ENCODE peak calls at places on chromosomes 2 and 18, in six cellular contexts. A, H, Z, B, D and E are unnamed samples.
A peak's percentile ranks its signal among the peaks of the same experiment; 100 is the strongest.

GRCh38 chr2:224929512-224929911 is 112.8 kb downstream of the DOCK10 start:
- DNase-seq in D (no peak), B (no peak), A (no peak), Z (no peak), H (no peak), E (no peak)

GRCh38 chr2:234414591-234414990 is 82.3 kb downstream of the ARL4C start:
- DNase-seq in B (no peak), H (no peak), A (no peak), Z (no peak), D (no peak), E (no peak)

GRCh38 chr2:190910341-190911136 is 29.9 kb downstream of the GLS start:
- DNase-seq in H (no peak), A (no peak), D (peak; percentile 53), Z (no peak), B (peak; percentile 71), E (no peak)

GRCh38 chr2:182597570-182597969 is 118.5 kb upstream of the DNAJC10 start:
- DNase-seq in Z (no peak), H (no peak), A (no peak), B (no peak), D (no peak), E (no peak)

GRCh38 chr18:37294951-37295350 is 270.6 kb downstream of the CELF4 start:
- DNase-seq in D (no peak), Z (peak; percentile 46), H (peak; percentile 51), A (peak; percentile 82), B (peak; percentile 24), E (peak; percentile 75)

GRCh38 chr2:210663574-210663973 is 107.2 kb downstream of the CPS1 start:
- DNase-seq in Z (no peak), D (peak; percentile 2), B (peak; percentile 46), H (peak; percentile 11), A (no peak), E (peak; percentile 74)

GRCh38 chr2:150596071-150596470 is 108.6 kb upstream of the RND3 start:
- DNase-seq in A (no peak), H (no peak), Z (no peak), D (peak; percentile 68), B (peak; percentile 24), E (no peak)

GRCh38 chr18:37711990-37712389 is 146.4 kb upstream of the CELF4 start:
- DNase-seq in B (no peak), H (no peak), D (no peak), Z (no peak), A (no peak), E (no peak)

GRCh38 chr2:7012141-7012809 is 95.1 kb downstream of the RNF144A start:
- DNase-seq in B (peak; percentile 82), Z (no peak), D (no peak), H (no peak), A (no peak), E (no peak)

GRCh38 chr2:241272298-241272721 is 43.2 kb downstream of the HDLBP start:
- DNase-seq in A (peak; percentile 36), B (peak; percentile 37), Z (no peak), D (no peak), H (peak; percentile 23), E (peak; percentile 32)

GRCh38 chr2:86335865-86336321 is 1.5 kb downstream of the REEP1 start:
- DNase-seq in H (no peak), B (no peak), Z (no peak), D (no peak), A (no peak), E (no peak)

GRCh38 chr2:205171541-205171940 is 510.8 kb upstream of the NRP2 start:
- DNase-seq in B (no peak), A (no peak), Z (no peak), H (no peak), D (no peak), E (no peak)

GRCh38 chr2:78979380-78980238 is 45.9 kb upstream of the REG3G start:
- DNase-seq in A (peak; percentile 67), B (peak; percentile 51), H (peak; percentile 76), D (no peak), Z (peak; percentile 17), E (peak; percentile 73)

GRCh38 chr18:45588284-45588683 is 27.0 kb upstream of the SLC14A2 start:
- DNase-seq in A (no peak), D (peak; percentile 56), H (no peak), B (no peak), Z (no peak), E (no peak)

GRCh38 chr2:122070241-122070731 is 314.8 kb downstream of the TSN start:
- DNase-seq in A (no peak), H (no peak), Z (no peak), D (no peak), B (no peak), E (peak; percentile 69)

DNA sequence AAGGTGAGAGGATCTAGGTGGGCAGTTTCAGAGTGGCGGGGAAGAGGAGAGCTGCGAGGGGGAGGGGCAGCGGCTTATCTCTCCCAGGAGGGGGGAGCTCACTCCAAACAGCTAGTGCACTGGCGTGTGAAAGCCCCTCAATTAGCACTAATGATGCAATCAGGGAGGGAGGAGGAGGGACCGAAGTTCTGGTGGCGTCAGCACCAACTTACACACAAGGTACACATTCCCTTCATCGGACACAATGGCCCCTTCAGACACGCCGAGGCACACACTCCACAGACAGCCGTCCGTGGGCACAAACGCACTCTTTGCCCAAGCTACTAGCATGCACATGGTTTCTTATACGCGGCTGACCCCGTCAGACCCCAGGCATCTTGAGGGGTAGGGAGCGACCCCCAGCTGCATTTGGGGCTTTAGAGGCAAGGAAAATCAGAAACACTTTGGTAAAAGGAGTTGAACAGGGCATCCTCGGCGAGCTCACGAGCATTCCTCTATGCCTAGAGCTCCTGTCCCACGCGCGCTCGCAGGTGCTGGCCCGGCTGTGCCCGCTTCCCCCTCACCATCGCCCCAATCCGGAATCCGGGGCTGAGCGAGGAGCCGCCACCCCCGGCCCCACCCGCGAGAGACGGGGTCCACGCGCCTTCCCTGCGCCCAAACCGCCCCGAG is 868 bp upstream of the PKDCC start:
- DNase-seq in Z (no peak), H (peak; percentile 95), B (peak; percentile 71), D (no peak), A (peak; percentile 84), E (peak; percentile 98)
- H2AK5ac ChIP-seq in Z (peak overlapping the region; percentile 88), H (peak overlapping the region; percentile 99), B (no peak overlapping the region), D (peak overlapping the region; percentile 3), A (no peak overlapping the region), E (peak overlapping the region; percentile 71)

GRCh38 chr2:108633379-108633778 is 85.9 kb upstream of the RANBP2 start:
- DNase-seq in Z (no peak), D (no peak), B (no peak), A (no peak), H (no peak), E (no peak)

GRCh38 chr2:108629417-108629816 is 89.9 kb upstream of the RANBP2 start:
- DNase-seq in D (no peak), A (no peak), B (no peak), H (no peak), Z (no peak), E (no peak)

GRCh38 chr2:108632332-108632712 is 87.0 kb upstream of the RANBP2 start:
- DNase-seq in H (no peak), D (no peak), A (no peak), B (no peak), Z (no peak), E (no peak)

GRCh38 chr2:108632748-108633147 is 86.5 kb upstream of the RANBP2 start:
- DNase-seq in B (no peak), A (no peak), Z (no peak), H (no peak), D (no peak), E (no peak)

GRCh38 chr2:108630567-108631405 is 88.5 kb upstream of the RANBP2 start:
- DNase-seq in Z (no peak), A (no peak), H (no peak), D (peak; percentile 51), B (peak; percentile 48), E (no peak)
- H3K23ac ChIP-seq in Z (no peak overlapping the region), A (no peak overlapping the region), H (no peak overlapping the region), D (no peak overlapping the region), B (no peak overlapping the region), E (no peak overlapping the region)

DNA sequence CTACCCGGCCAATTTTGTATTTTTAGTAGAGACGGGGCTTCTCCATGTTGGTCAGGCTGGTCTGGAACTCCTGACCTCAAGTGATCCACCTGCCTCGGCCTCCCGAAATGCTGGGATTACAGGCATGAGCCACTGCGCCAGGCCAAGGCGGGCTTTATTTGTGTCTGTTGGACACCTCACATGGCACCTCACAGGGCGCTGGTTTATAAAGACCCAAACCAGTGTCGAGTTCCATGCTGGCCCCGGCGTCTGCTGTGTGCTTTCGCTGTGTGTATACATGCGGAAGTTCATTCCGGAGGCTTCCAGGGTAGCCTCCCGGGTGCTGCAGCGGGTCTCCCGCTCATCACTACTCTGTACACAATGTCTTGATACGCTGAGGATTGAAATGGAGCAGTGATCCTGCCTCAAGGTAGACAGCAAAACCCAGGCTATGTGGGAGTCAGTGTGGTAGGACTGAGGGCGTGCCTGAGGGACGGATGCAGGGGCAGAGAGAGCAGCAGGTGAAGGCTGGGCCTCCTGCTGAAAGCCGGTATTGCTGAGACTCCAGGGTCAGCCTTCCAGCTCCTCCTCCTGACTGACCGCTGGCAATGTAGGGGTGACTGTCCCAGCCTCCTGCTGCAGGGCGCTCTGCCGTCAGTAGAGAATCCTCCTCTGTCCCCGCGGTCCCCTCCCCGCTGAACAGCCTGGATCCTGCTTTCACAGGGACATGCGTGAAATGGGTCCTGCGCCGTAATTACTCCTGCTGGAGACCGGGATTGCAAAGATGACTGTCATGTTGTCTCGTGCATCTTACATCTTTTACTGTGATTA is 22.7 kb downstream of the LDLRAD4 start:
- DNase-seq in B (no peak), Z (no peak), D (no peak), H (no peak), A (no peak), E (no peak)
- H3K4me1 ChIP-seq in B (no peaks in the 10 kb centered on the region), Z (no peaks in the 10 kb centered on the region), D (no peaks in the 10 kb centered on the region), H (peaks cover 24% of the 10 kb centered on the region), A (no peaks in the 10 kb centered on the region), E (no peaks in the 10 kb centered on the region)

GRCh38 chr2:218406949-218407703 is 7.5 kb downstream of the CTDSP1 start:
- DNase-seq in Z (no peak), H (no peak), B (peak; percentile 60), A (peak; percentile 51), D (peak; percentile 37), E (no peak)
- H2AK5ac ChIP-seq in Z (peak overlapping the region; percentile 67), H (peak overlapping the region; percentile 2), B (peak overlapping the region; percentile 72), A (no peak overlapping the region), D (peak overlapping the region; percentile 79), E (peak overlapping the region; percentile 10)

DNA sequence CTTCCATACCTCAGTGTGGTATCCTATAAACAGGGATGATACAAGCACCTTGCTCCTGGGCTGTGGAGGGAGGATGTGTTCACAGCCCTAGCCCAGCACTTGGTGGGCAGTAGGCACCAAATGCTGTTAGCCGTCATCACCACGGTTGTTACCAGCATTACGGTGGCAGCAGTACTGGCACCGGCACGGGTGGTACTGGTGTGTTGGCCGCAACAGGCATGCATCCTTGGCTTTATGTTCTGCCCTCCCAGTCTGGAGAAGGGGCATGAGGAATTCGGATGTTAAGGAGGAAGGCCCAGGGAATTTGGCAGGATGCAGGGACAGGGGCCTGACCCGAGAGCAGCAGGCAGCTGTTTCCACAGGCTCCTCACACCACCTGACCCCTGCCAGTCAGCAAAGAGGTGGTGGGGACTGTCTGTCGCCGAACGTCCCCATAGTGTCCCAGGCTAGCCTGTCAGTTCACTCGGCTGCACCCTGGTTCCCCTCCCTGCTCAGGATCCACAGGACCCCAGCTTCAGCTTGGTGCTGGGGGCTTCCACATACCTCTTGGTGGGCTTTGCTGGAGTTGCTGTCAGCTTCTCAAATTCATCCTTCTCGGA is 79.0 kb downstream of the EDAR start:
- DNase-seq in H (no peak), D (no peak), A (peak; percentile 14), Z (no peak), B (no peak), E (no peak)
- H3K23ac ChIP-seq in H (no peak overlapping the region), D (no peak overlapping the region), A (no peak overlapping the region), Z (no peak overlapping the region), B (no peak overlapping the region), E (no peak overlapping the region)

GRCh38 chr2:43155842-43156511 is 70.4 kb downstream of the ZFP36L2 start:
- DNase-seq in Z (no peak), B (no peak), A (no peak), H (no peak), D (no peak), E (no peak)
- H3K4me1 ChIP-seq in Z (peaks cover 9% of the 10 kb centered on the region), B (peaks cover 19% of the 10 kb centered on the region), A (no peaks in the 10 kb centered on the region), H (peaks cover 16% of the 10 kb centered on the region), D (peaks cover 18% of the 10 kb centered on the region), E (no peaks in the 10 kb centered on the region)